ENCODE peak calls at places on chromosomes 5 and 9, in four cellular contexts. T is SK-N-SH, C is H1, R is K562. S is an unnamed sample.

GRCh38 chr5:134944630-134945029 is 23.1 kb upstream of the CATSPER3 start:
- DNase-seq in C (no peak), R (no peak), T (peak), S (no peak)

GRCh38 chr5:17719592-17719991 is 85.3 kb downstream of the TAF11L14 start:
- DNase-seq in R (no peak), T (no peak), C (no peak), S (no peak)

GRCh38 chr5:16957305-16958165 is 21.4 kb upstream of the MYO10 start:
- DNase-seq in R (no peak), C (no peak), T (no peak), S (no peak)

GRCh38 chr5:132220476-132220875 is 7.2 kb downstream of the P4HA2 start:
- DNase-seq in R (no peak), T (no peak), C (no peak), S (no peak)

GRCh38 chr9:94743035-94743954 is 16.8 kb downstream of the AOPEP start:
- DNase-seq in T (no peak), C (no peak), R (no peak), S (no peak)

GRCh38 chr5:169765176-169765575 is 128.1 kb downstream of the DOCK2 start:
- DNase-seq in R (no peak), C (no peak), T (no peak), S (no peak)

GRCh38 chr5:168179185-168179584 is 112.3 kb upstream of the WWC1 start:
- DNase-seq in R (no peak), C (no peak), T (no peak), S (no peak)

GRCh38 chr5:56561-57290 is 35.2 kb upstream of the PLEKHG4B start:
- DNase-seq in C (peak), R (peak), T (no peak), S (no peak)

GRCh38 chr9:79383096-79383495 is 188.7 kb upstream of the TLE4 start:
- DNase-seq in R (no peak), C (no peak), T (no peak), S (no peak)

GRCh38 chr5:158313739-158314464 is 455.0 kb upstream of the CLINT1 start:
- DNase-seq in T (no peak), R (no peak), C (no peak), S (no peak)

GRCh38 chr9:37542488-37542887 is 33.7 kb downstream of the FBXO10 start:
- DNase-seq in R (no peak), C (no peak), T (no peak), S (no peak)

GRCh38 chr5:380701-381309 is 59.3 kb downstream of the AHRR start:
- DNase-seq in C (peak), R (no peak), T (no peak), S (no peak)

GRCh38 chr5:95892784-95893354 is 68.8 kb downstream of the ELL2 start:
- DNase-seq in C (no peak), T (peak), R (peak), S (no peak)

GRCh38 chr5:1519631-1520141 is 4.1 kb downstream of the LPCAT1 start:
- DNase-seq in C (peak), R (no peak), T (no peak), S (no peak)

GRCh38 chr5:3059488-3059887 is 308.0 kb upstream of the IRX2 start:
- DNase-seq in T (no peak), R (no peak), C (no peak), S (no peak)

GRCh38 chr9:124621371-124622328 is 114.5 kb upstream of the NR5A1 start:
- DNase-seq in R (no peak), C (no peak), T (no peak), S (peak)

GRCh38 chr5:55483903-55484302 is 50.9 kb downstream of the PLPP1 start:
- DNase-seq in T (no peak), R (no peak), C (no peak), S (no peak)
- TF ChIP-seq MAX in T (no peak), R (no peak), C (no peak), S (no peak)

GRCh38 chr9:136658849-136659535 is 3.7 kb upstream of the EGFL7 start:
- DNase-seq in R (no peak), T (no peak), C (peak), S (no peak)
- TF ChIP-seq NRF1 in R (no peak), T (no peak), C (no peak), S (no peak)

DNA sequence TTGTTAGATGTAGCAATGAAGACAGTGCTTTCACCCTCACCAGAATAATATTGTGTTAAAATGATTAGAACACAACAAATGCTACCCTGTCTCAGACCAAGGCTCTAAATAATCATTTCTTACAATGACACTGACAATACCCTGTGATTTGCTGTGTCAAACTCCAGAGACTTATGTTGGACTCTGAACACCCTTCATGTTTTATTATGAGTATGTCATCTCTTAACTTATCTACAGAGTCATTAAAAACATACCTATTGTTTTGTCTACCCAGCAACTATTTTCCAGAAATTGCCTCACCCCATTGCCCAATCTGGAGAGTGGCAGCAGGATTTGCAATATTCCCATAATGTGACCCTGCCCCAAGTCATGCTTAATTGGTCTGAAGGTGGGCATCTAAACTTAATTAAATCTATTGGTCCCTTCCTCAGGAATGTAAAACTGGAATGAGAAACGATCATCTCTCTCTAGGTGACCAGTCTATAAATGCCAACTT is 23.0 kb upstream of the KIF2A start:
- DNase-seq in T (no peak), R (no peak), C (no peak), S (no peak)
- H2AFZ ChIP-seq in T (no peak), R (no peak), C (no peak), S (no peak)

GRCh38 chr5:9895305-9895650 is 265.1 kb upstream of the TAS2R1 start:
- DNase-seq in R (no peak), C (no peak), T (no peak), S (no peak)

GRCh38 chr5:9892696-9893095 is 262.5 kb upstream of the TAS2R1 start:
- DNase-seq in R (no peak), T (no peak), C (no peak), S (no peak)

GRCh38 chr5:9889511-9889910 is 259.4 kb upstream of the TAS2R1 start:
- DNase-seq in T (no peak), C (no peak), R (no peak), S (no peak)

GRCh38 chr5:9898319-9898718 is 268.2 kb upstream of the TAS2R1 start:
- DNase-seq in T (peak), R (no peak), C (peak), S (no peak)

GRCh38 chr5:9894571-9895304 is 264.6 kb upstream of the TAS2R1 start:
- DNase-seq in C (no peak), R (no peak), T (no peak), S (no peak)
- TF ChIP-seq MAX in C (no peak), R (no peak), T (no peak), S (no peak)

GRCh38 chr5:5178121-5178520 is 38.0 kb downstream of the ADAMTS16 start:
- DNase-seq in T (no peak), R (no peak), C (no peak), S (no peak)
- TF ChIP-seq NRF1 in T (no peak), R (no peak), C (no peak), S (no peak)

GRCh38 chr5:61808884-61809283 is 476.8 kb downstream of the ZSWIM6 start:
- DNase-seq in T (no peak), C (no peak), R (no peak), S (no peak)
- H2AFZ ChIP-seq in T (no peak), C (no peak), R (no peak), S (no peak)

S was measured in GM12878.